ENCODE peak calls at places on chromosomes 5 and 9, in five cellular contexts. R is colonic mucosa, D is heart right ventricle, S is PC-3, E is RWPE1. A is an unnamed sample.

GRCh38 chr5:125536582-125536981 is 790.1 kb upstream of the ZNF608 start:
- DNase-seq in E (peak; percentile 28), R (no peak), S (no peak), D (no peak), A (no peak)

GRCh38 chr5:160548949-160549665 is 127.5 kb downstream of the PTTG1 start:
- DNase-seq in E (no peak), D (no peak), R (no peak), S (no peak), A (no peak)

GRCh38 chr5:41068169-41068568 is 3.0 kb downstream of the MROH2B start:
- DNase-seq in S (no peak), R (no peak), D (no peak), E (no peak), A (no peak)

GRCh38 chr5:81852277-81853004 is 101.5 kb upstream of the SSBP2 start:
- DNase-seq in R (peak; percentile 22), S (no peak), D (no peak), E (no peak), A (peak; percentile 55)

GRCh38 chr5:177594071-177594470 is 2.1 kb downstream of the TMED9 start:
- DNase-seq in E (no peak), D (no peak), S (no peak), R (no peak), A (no peak)

GRCh38 chr9:100131875-100132430 is 32.9 kb downstream of the INVS start:
- DNase-seq in D (no peak), S (peak; percentile 15), E (no peak), R (no peak), A (no peak)

GRCh38 chr9:125867752-125868400 is 120.7 kb downstream of the PBX3 start:
- DNase-seq in D (no peak), R (no peak), E (no peak), S (peak; percentile 8), A (no peak)

GRCh38 chr5:74341221-74341620 is 299.3 kb downstream of the ENC1 start:
- DNase-seq in E (no peak), R (no peak), D (no peak), S (no peak), A (no peak)

GRCh38 chr5:179304466-179304865 is 40.8 kb downstream of the ADAMTS2 start:
- DNase-seq in D (no peak), S (no peak), E (no peak), R (no peak), A (no peak)

GRCh38 chr5:149878371-149878770 is 66.2 kb downstream of the PDE6A start:
- DNase-seq in E (no peak), R (peak; percentile 75), S (no peak), D (no peak), A (no peak)

GRCh38 chr5:167708449-167708848 is 583.0 kb upstream of the WWC1 start:
- DNase-seq in R (no peak), S (no peak), E (no peak), D (no peak), A (no peak)

GRCh38 chr9:9790216-9790872 is 822.5 kb downstream of the PTPRD start:
- DNase-seq in S (peak; percentile 44), D (no peak), R (peak; percentile 27), E (peak; percentile 0), A (no peak)

GRCh38 chr9:132160802-132161742 is 786 bp upstream of the NTNG2 start:
- DNase-seq in S (peak; percentile 48), R (peak; percentile 28), D (no peak), E (peak; percentile 40), A (no peak)

DNA sequence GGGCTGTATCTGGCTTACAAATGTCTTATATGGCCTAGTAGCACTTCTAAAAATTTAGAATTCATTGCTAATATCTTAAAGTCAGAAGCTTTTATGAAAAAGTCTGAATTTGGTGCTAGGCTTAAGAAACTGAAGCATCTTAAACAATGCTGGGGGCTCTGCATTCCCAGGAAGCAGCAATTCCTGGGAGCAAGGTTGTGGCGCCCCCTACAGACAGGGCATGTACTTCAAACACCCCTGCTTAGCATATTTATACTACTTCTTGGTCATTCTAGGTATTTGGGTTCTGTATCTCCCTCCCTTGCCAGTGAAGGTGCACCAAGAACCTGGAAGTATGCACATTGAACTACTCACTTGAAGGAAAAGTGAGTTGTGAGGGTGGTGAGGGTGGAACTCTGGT is 64.6 kb upstream of the GRIA1 start:
- DNase-seq in S (no peak), R (no peak), E (no peak), D (no peak), A (no peak)
- TF ChIP-seq CTCF in S (peak; percentile 58), R (no peak), E (no peak), D (no peak), A (no peak)

GRCh38 chr5:35863159-35863558 is 6.5 kb downstream of the IL7R start:
- DNase-seq in S (peak; percentile 83), E (no peak), D (no peak), R (no peak), A (no peak)
- H3K27ac ChIP-seq in S (peak overlapping the region; percentile 42), E (no peak overlapping the region), D (no peak overlapping the region), R (no peak overlapping the region), A (no peak overlapping the region)

DNA sequence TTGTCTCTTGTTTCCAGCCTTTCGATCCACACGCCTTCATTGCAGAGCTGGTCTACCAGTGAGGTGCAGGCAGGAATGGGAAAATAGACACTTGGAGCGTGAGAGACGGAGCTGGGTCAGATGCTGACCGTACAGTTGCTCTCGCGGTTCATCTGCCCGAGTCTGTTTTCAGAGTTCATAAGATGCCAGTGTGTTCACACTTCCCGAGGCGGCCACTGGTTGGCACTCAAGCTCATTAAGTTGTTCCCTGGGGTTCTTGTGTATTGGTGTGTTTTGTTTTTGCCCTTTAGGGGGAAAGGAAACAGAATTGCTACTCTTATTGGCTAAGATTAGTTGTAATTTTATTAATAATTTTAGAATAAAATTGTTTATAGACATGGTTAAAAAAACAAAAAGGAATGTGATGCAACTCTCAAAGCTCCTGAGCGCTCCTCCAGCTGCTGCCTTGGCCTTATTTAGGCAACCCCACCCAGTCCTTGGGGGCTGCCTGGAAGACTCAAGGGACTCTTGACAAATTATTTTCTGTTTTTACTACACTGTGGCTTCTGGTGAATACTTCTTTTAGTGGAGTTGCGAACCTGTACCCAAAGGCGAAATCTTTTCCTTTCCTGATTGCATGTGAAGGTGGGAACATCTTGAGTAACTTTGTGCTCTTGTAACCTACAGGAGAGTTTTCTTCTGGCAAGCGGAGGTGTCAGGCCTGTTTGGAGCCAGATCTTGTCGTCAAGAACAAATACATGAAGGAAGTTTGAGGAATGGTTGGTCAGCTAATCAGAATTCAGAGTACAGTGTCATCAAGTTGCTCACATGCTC is 146.1 kb downstream of the MAST4 start:
- DNase-seq in S (no peak), R (peak; percentile 26), D (peak; percentile 28), E (no peak), A (peak; percentile 40)
- TF ChIP-seq CTCF in S (no peak), R (peak; percentile 19), D (peak; percentile 44), E (no peak), A (peak; percentile 24)

DNA sequence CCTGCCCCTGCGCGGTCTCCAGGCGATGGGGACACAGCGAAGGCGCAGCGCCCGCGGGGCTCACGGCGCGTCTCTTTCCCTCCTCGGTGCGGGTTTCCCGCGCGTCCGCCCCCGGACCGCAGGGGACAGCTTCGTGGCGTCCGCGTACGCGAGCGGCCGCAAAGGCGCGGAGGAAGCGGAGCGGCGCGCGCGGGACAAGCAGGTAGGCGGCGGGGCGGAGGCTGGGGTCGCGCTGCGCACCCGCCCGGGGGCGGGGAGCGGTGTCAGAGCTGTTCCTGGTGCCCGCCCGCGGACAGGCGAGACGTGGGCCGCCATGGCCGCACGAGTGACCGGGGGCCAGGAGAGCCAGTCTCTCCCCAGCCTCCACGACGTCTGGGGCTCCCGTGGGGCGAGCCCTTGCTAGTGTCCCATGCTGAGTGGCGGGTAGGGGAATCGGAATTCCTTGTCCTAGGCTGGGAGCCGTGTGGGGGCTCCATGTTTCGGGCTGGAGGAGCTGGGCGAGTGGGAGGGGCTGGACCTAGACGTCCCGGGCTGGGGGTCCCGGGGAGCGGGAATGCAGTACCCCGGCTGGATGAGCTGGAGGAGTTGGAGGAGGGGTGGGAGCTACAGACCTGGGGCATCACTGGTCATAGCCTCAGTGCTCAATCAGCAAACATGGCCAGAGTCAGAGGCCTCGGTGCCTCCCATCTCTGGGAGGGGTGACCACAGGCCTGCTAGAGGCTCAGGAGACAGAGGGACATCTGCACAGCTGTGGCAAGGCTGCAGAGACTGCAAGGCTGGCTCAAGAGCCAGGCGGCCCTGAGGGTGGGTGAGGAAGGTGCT is 968 bp downstream of the NKD2 start:
- DNase-seq in S (no peak), R (no peak), E (no peak), D (no peak), A (peak; percentile 17)
- H3K27ac ChIP-seq in S (no peak overlapping the region), R (no peak overlapping the region), E (peak overlapping the region; percentile 49), D (no peak overlapping the region), A (no peak overlapping the region)

A was measured in right lobe of liver.